ENCODE peak calls at places on chromosomes 12 and 14, in nine cellular contexts. One of them, this sample, is unnamed.

GRCh38 chr12:49791156-49791555 is 37.1 kb downstream of the NCKAP5L start:
- DNase-seq in brain microvascular endothelial cell: no peak
- DNase-seq in fibroblast of pulmonary artery: no peak
- DNase-seq in tibial nerve: no peak
- DNase-seq in A549: no peak
- DNase-seq in skeletal muscle cell: no peak
- DNase-seq in kidney epithelial cell: no peak
- DNase-seq in effector memory CD4-positive, alpha-beta T cell: no peak
- DNase-seq in mesendoderm: no peak
- DNase-seq in this sample: no peak

GRCh38 chr14:66010695-66011094 is 475.5 kb upstream of the CCDC196 start:
- DNase-seq in brain microvascular endothelial cell: no peak
- DNase-seq in fibroblast of pulmonary artery: no peak
- DNase-seq in tibial nerve: no peak
- DNase-seq in A549: no peak
- DNase-seq in skeletal muscle cell: no peak
- DNase-seq in kidney epithelial cell: no peak
- DNase-seq in effector memory CD4-positive, alpha-beta T cell: no peak
- DNase-seq in mesendoderm: no peak
- DNase-seq in this sample: no peak

GRCh38 chr12:4148418-4149056 is 125.0 kb upstream of the CCND2 start:
- DNase-seq in brain microvascular endothelial cell: no peak
- DNase-seq in fibroblast of pulmonary artery: no peak
- DNase-seq in tibial nerve: no peak
- DNase-seq in A549: no peak
- DNase-seq in skeletal muscle cell: no peak
- DNase-seq in kidney epithelial cell: no peak
- DNase-seq in effector memory CD4-positive, alpha-beta T cell: peak
- DNase-seq in mesendoderm: no peak
- DNase-seq in this sample: no peak

GRCh38 chr12:91307957-91308705 is 125.5 kb upstream of the DCN start:
- DNase-seq in brain microvascular endothelial cell: no peak
- DNase-seq in fibroblast of pulmonary artery: no peak
- DNase-seq in tibial nerve: no peak
- DNase-seq in A549: no peak
- DNase-seq in skeletal muscle cell: no peak
- DNase-seq in kidney epithelial cell: no peak
- DNase-seq in effector memory CD4-positive, alpha-beta T cell: no peak
- DNase-seq in mesendoderm: no peak
- DNase-seq in this sample: no peak

GRCh38 chr12:93738199-93739058 is 61.3 kb downstream of the CRADD start:
- DNase-seq in brain microvascular endothelial cell: no peak
- DNase-seq in fibroblast of pulmonary artery: no peak
- DNase-seq in tibial nerve: no peak
- DNase-seq in A549: no peak
- DNase-seq in skeletal muscle cell: no peak
- DNase-seq in kidney epithelial cell: no peak
- DNase-seq in effector memory CD4-positive, alpha-beta T cell: no peak
- DNase-seq in mesendoderm: no peak
- DNase-seq in this sample: no peak

GRCh38 chr12:8784464-8784863 is 38.0 kb upstream of the A2ML1 start:
- DNase-seq in brain microvascular endothelial cell: no peak
- DNase-seq in fibroblast of pulmonary artery: peak
- DNase-seq in tibial nerve: no peak
- DNase-seq in A549: no peak
- DNase-seq in skeletal muscle cell: no peak
- DNase-seq in kidney epithelial cell: no peak
- DNase-seq in effector memory CD4-positive, alpha-beta T cell: no peak
- DNase-seq in mesendoderm: no peak
- DNase-seq in this sample: no peak

GRCh38 chr12:90163975-90164374 is 455.3 kb upstream of the ATP2B1 start:
- DNase-seq in brain microvascular endothelial cell: no peak
- DNase-seq in fibroblast of pulmonary artery: no peak
- DNase-seq in tibial nerve: no peak
- DNase-seq in A549: peak
- DNase-seq in skeletal muscle cell: no peak
- DNase-seq in kidney epithelial cell: no peak
- DNase-seq in effector memory CD4-positive, alpha-beta T cell: no peak
- DNase-seq in mesendoderm: peak
- DNase-seq in this sample: no peak

GRCh38 chr14:104082807-104083206 is 2.7 kb upstream of the ASPG start:
- DNase-seq in brain microvascular endothelial cell: no peak
- DNase-seq in fibroblast of pulmonary artery: no peak
- DNase-seq in tibial nerve: no peak
- DNase-seq in A549: no peak
- DNase-seq in skeletal muscle cell: no peak
- DNase-seq in kidney epithelial cell: no peak
- DNase-seq in effector memory CD4-positive, alpha-beta T cell: no peak
- DNase-seq in mesendoderm: no peak
- DNase-seq in this sample: no peak

GRCh38 chr12:1593232-1594044 is 943 bp downstream of the FBXL14 start:
- DNase-seq in brain microvascular endothelial cell: no peak
- DNase-seq in fibroblast of pulmonary artery: peak
- DNase-seq in tibial nerve: no peak
- DNase-seq in A549: peak
- DNase-seq in skeletal muscle cell: no peak
- DNase-seq in kidney epithelial cell: no peak
- DNase-seq in effector memory CD4-positive, alpha-beta T cell: peak
- DNase-seq in mesendoderm: peak
- DNase-seq in this sample: no peak

GRCh38 chr12:68530965-68531364 is 79.7 kb upstream of the RAP1B start:
- DNase-seq in brain microvascular endothelial cell: peak
- DNase-seq in fibroblast of pulmonary artery: peak
- DNase-seq in tibial nerve: no peak
- DNase-seq in A549: peak
- DNase-seq in skeletal muscle cell: peak
- DNase-seq in kidney epithelial cell: peak
- DNase-seq in effector memory CD4-positive, alpha-beta T cell: no peak
- DNase-seq in mesendoderm: no peak
- DNase-seq in this sample: peak

GRCh38 chr14:65434216-65434850 is 21.8 kb downstream of the FUT8 start:
- DNase-seq in brain microvascular endothelial cell: no peak
- DNase-seq in fibroblast of pulmonary artery: no peak
- DNase-seq in tibial nerve: no peak
- DNase-seq in A549: no peak
- DNase-seq in skeletal muscle cell: no peak
- DNase-seq in kidney epithelial cell: no peak
- DNase-seq in effector memory CD4-positive, alpha-beta T cell: no peak
- DNase-seq in mesendoderm: peak
- DNase-seq in this sample: no peak

GRCh38 chr14:60922050-60922449 is 58.8 kb downstream of the TRMT5 start:
- DNase-seq in brain microvascular endothelial cell: no peak
- DNase-seq in fibroblast of pulmonary artery: peak
- DNase-seq in tibial nerve: no peak
- DNase-seq in A549: no peak
- DNase-seq in skeletal muscle cell: no peak
- DNase-seq in kidney epithelial cell: no peak
- DNase-seq in effector memory CD4-positive, alpha-beta T cell: no peak
- DNase-seq in mesendoderm: no peak
- DNase-seq in this sample: no peak

GRCh38 chr12:50249464-50250229 is 33.7 kb downstream of the LIMA1 start:
- DNase-seq in brain microvascular endothelial cell: no peak
- DNase-seq in fibroblast of pulmonary artery: no peak
- DNase-seq in tibial nerve: no peak
- DNase-seq in A549: no peak
- DNase-seq in skeletal muscle cell: no peak
- DNase-seq in kidney epithelial cell: no peak
- DNase-seq in effector memory CD4-positive, alpha-beta T cell: no peak
- DNase-seq in mesendoderm: peak
- DNase-seq in this sample: no peak

GRCh38 chr12:92300781-92301180 is 155.1 kb upstream of the BTG1 start:
- DNase-seq in brain microvascular endothelial cell: no peak
- DNase-seq in fibroblast of pulmonary artery: no peak
- DNase-seq in tibial nerve: no peak
- DNase-seq in A549: no peak
- DNase-seq in skeletal muscle cell: no peak
- DNase-seq in kidney epithelial cell: no peak
- DNase-seq in effector memory CD4-positive, alpha-beta T cell: no peak
- DNase-seq in mesendoderm: no peak
- DNase-seq in this sample: no peak

GRCh38 chr12:1877169-1877878 is 41.1 kb downstream of the CACNA2D4 start:
- DNase-seq in brain microvascular endothelial cell: no peak
- DNase-seq in fibroblast of pulmonary artery: no peak
- DNase-seq in tibial nerve: no peak
- DNase-seq in A549: no peak
- DNase-seq in skeletal muscle cell: no peak
- DNase-seq in kidney epithelial cell: no peak
- DNase-seq in effector memory CD4-positive, alpha-beta T cell: no peak
- DNase-seq in mesendoderm: no peak
- DNase-seq in this sample: no peak

GRCh38 chr14:79659995-79660975 is 551.0 kb downstream of the DIO2 start:
- DNase-seq in brain microvascular endothelial cell: no peak
- DNase-seq in fibroblast of pulmonary artery: no peak
- DNase-seq in tibial nerve: no peak
- DNase-seq in A549: no peak
- DNase-seq in skeletal muscle cell: no peak
- DNase-seq in kidney epithelial cell: no peak
- DNase-seq in effector memory CD4-positive, alpha-beta T cell: no peak
- DNase-seq in mesendoderm: no peak
- DNase-seq in this sample: no peak

GRCh38 chr12:2192231-2192630 is 139.4 kb downstream of the CACNA1C start:
- DNase-seq in brain microvascular endothelial cell: no peak
- DNase-seq in fibroblast of pulmonary artery: no peak
- DNase-seq in tibial nerve: no peak
- DNase-seq in A549: no peak
- DNase-seq in skeletal muscle cell: no peak
- DNase-seq in kidney epithelial cell: no peak
- DNase-seq in effector memory CD4-positive, alpha-beta T cell: no peak
- DNase-seq in mesendoderm: no peak
- DNase-seq in this sample: no peak

GRCh38 chr14:75402867-75403413 is 24.9 kb upstream of the JDP2 start:
- DNase-seq in brain microvascular endothelial cell: no peak
- DNase-seq in fibroblast of pulmonary artery: no peak
- DNase-seq in tibial nerve: no peak
- DNase-seq in A549: no peak
- DNase-seq in skeletal muscle cell: no peak
- DNase-seq in kidney epithelial cell: no peak
- DNase-seq in effector memory CD4-positive, alpha-beta T cell: no peak
- DNase-seq in mesendoderm: peak
- DNase-seq in this sample: no peak

GRCh38 chr12:117097159-117097558 is 2.1 kb downstream of the TESC start:
- DNase-seq in brain microvascular endothelial cell: no peak
- DNase-seq in fibroblast of pulmonary artery: no peak
- DNase-seq in tibial nerve: no peak
- DNase-seq in A549: no peak
- DNase-seq in skeletal muscle cell: no peak
- DNase-seq in kidney epithelial cell: no peak
- DNase-seq in effector memory CD4-positive, alpha-beta T cell: no peak
- DNase-seq in mesendoderm: no peak
- DNase-seq in this sample: no peak

GRCh38 chr12:117098071-117098360 is 1.2 kb downstream of the TESC start:
- DNase-seq in brain microvascular endothelial cell: no peak
- DNase-seq in fibroblast of pulmonary artery: no peak
- DNase-seq in tibial nerve: no peak
- DNase-seq in A549: no peak
- DNase-seq in skeletal muscle cell: no peak
- DNase-seq in kidney epithelial cell: no peak
- DNase-seq in effector memory CD4-positive, alpha-beta T cell: no peak
- DNase-seq in mesendoderm: no peak
- DNase-seq in this sample: no peak

GRCh38 chr12:117093918-117094630 is 5.1 kb downstream of the TESC start:
- DNase-seq in brain microvascular endothelial cell: no peak
- DNase-seq in fibroblast of pulmonary artery: no peak
- DNase-seq in tibial nerve: no peak
- DNase-seq in A549: no peak
- DNase-seq in skeletal muscle cell: no peak
- DNase-seq in kidney epithelial cell: no peak
- DNase-seq in effector memory CD4-positive, alpha-beta T cell: no peak
- DNase-seq in mesendoderm: no peak
- DNase-seq in this sample: no peak

GRCh38 chr12:117098361-117099217 is 627 bp downstream of the TESC start:
- DNase-seq in brain microvascular endothelial cell: no peak
- DNase-seq in fibroblast of pulmonary artery: no peak
- DNase-seq in tibial nerve: no peak
- DNase-seq in A549: peak
- DNase-seq in skeletal muscle cell: no peak
- DNase-seq in kidney epithelial cell: no peak
- DNase-seq in effector memory CD4-positive, alpha-beta T cell: no peak
- DNase-seq in mesendoderm: no peak
- DNase-seq in this sample: no peak

GRCh38 chr12:117096643-117097042 is 2.6 kb downstream of the TESC start:
- DNase-seq in brain microvascular endothelial cell: no peak
- DNase-seq in fibroblast of pulmonary artery: no peak
- DNase-seq in tibial nerve: no peak
- DNase-seq in A549: no peak
- DNase-seq in skeletal muscle cell: no peak
- DNase-seq in kidney epithelial cell: no peak
- DNase-seq in effector memory CD4-positive, alpha-beta T cell: no peak
- DNase-seq in mesendoderm: no peak
- DNase-seq in this sample: no peak
- H3K4me3 ChIP-seq in brain microvascular endothelial cell: no peak
- H3K4me3 ChIP-seq in fibroblast of pulmonary artery: no peak
- H3K4me3 ChIP-seq in tibial nerve: no peak
- H3K4me3 ChIP-seq in A549: no peak
- H3K4me3 ChIP-seq in skeletal muscle cell: no peak
- H3K4me3 ChIP-seq in kidney epithelial cell: no peak
- H3K4me3 ChIP-seq in effector memory CD4-positive, alpha-beta T cell: no peak
- H3K4me3 ChIP-seq in mesendoderm: no peak
- H3K4me3 ChIP-seq in this sample: no peak

GRCh38 chr12:6548556-6549378 is 7.1 kb downstream of the IFFO1 start:
- DNase-seq in brain microvascular endothelial cell: no peak
- DNase-seq in fibroblast of pulmonary artery: peak
- DNase-seq in tibial nerve: no peak
- DNase-seq in A549: peak
- DNase-seq in skeletal muscle cell: no peak
- DNase-seq in kidney epithelial cell: no peak
- DNase-seq in effector memory CD4-positive, alpha-beta T cell: no peak
- DNase-seq in mesendoderm: no peak
- DNase-seq in this sample: peak
- H3K4me3 ChIP-seq in brain microvascular endothelial cell: peak
- H3K4me3 ChIP-seq in fibroblast of pulmonary artery: peak
- H3K4me3 ChIP-seq in tibial nerve: no peak
- H3K4me3 ChIP-seq in A549: no peak
- H3K4me3 ChIP-seq in skeletal muscle cell: peak
- H3K4me3 ChIP-seq in kidney epithelial cell: no peak
- H3K4me3 ChIP-seq in effector memory CD4-positive, alpha-beta T cell: no peak
- H3K4me3 ChIP-seq in mesendoderm: no peak
- H3K4me3 ChIP-seq in this sample: peak

DNA sequence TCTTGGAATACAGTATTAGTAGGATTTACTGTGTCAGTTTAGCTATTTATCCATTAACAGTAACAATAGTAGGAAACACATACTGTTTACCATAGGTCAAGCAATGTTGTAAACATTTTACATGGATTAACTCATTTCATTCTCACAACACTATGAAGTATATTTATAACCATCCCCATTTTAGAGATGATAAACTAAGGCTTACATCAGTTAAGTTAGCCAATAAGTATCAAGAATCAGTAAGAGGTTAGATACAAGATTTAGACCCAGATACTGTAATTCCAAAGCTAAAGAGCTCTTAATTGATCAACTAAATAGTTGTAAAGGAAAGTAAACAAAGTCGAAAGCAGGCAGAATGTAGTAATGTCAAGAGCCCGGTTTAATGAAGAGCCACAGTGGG is 1.1 kb downstream of the SYNJ2BP start:
- DNase-seq in brain microvascular endothelial cell: no peak
- DNase-seq in fibroblast of pulmonary artery: no peak
- DNase-seq in tibial nerve: no peak
- DNase-seq in A549: no peak
- DNase-seq in skeletal muscle cell: no peak
- DNase-seq in kidney epithelial cell: no peak
- DNase-seq in effector memory CD4-positive, alpha-beta T cell: no peak
- DNase-seq in mesendoderm: no peak
- DNase-seq in this sample: no peak
- H3K4me3 ChIP-seq in brain microvascular endothelial cell: peak
- H3K4me3 ChIP-seq in fibroblast of pulmonary artery: peak
- H3K4me3 ChIP-seq in tibial nerve: peak
- H3K4me3 ChIP-seq in A549: peak
- H3K4me3 ChIP-seq in skeletal muscle cell: peak
- H3K4me3 ChIP-seq in kidney epithelial cell: peak
- H3K4me3 ChIP-seq in effector memory CD4-positive, alpha-beta T cell: peak
- H3K4me3 ChIP-seq in mesendoderm: no peak
- H3K4me3 ChIP-seq in this sample: no peak

GRCh38 chr12:27277846-27278260 is 33.8 kb downstream of the STK38L start:
- DNase-seq in brain microvascular endothelial cell: peak
- DNase-seq in fibroblast of pulmonary artery: peak
- DNase-seq in tibial nerve: no peak
- DNase-seq in A549: peak
- DNase-seq in skeletal muscle cell: no peak
- DNase-seq in kidney epithelial cell: no peak
- DNase-seq in effector memory CD4-positive, alpha-beta T cell: no peak
- DNase-seq in mesendoderm: peak
- DNase-seq in this sample: peak
- H3K4me3 ChIP-seq in brain microvascular endothelial cell: no peak
- H3K4me3 ChIP-seq in fibroblast of pulmonary artery: no peak
- H3K4me3 ChIP-seq in tibial nerve: no peak
- H3K4me3 ChIP-seq in A549: no peak
- H3K4me3 ChIP-seq in skeletal muscle cell: no peak
- H3K4me3 ChIP-seq in kidney epithelial cell: no peak
- H3K4me3 ChIP-seq in effector memory CD4-positive, alpha-beta T cell: no peak
- H3K4me3 ChIP-seq in mesendoderm: no peak
- H3K4me3 ChIP-seq in this sample: no peak

This sample was measured in AG09309.